ENCODE peak calls at places on chromosome 14, in eight cellular contexts. One of them, this sample, is unnamed.

GRCh38 chr14:93089501-93090269 is 26.0 kb downstream of the ITPK1 start:
- DNase-seq in upper lobe of left lung: no peak
- DNase-seq in prostate gland: no peak
- DNase-seq in HCT116: no peak
- DNase-seq in stomach: no peak
- DNase-seq in endothelial cell of umbilical vein: no peak
- DNase-seq in transverse colon: no peak
- DNase-seq in breast epithelium: no peak
- DNase-seq in this sample: no peak

GRCh38 chr14:66288511-66288910 is 197.7 kb upstream of the CCDC196 start:
- DNase-seq in prostate gland: no peak
- DNase-seq in endothelial cell of umbilical vein: no peak
- DNase-seq in upper lobe of left lung: no peak
- DNase-seq in HCT116: no peak
- DNase-seq in transverse colon: no peak
- DNase-seq in breast epithelium: no peak
- DNase-seq in stomach: no peak
- DNase-seq in this sample: no peak

GRCh38 chr14:32004300-32004699 is 72.8 kb upstream of the ARHGAP5 start:
- DNase-seq in stomach: no peak
- DNase-seq in breast epithelium: no peak
- DNase-seq in upper lobe of left lung: no peak
- DNase-seq in HCT116: peak; percentile 31
- DNase-seq in prostate gland: no peak
- DNase-seq in transverse colon: no peak
- DNase-seq in endothelial cell of umbilical vein: no peak
- DNase-seq in this sample: no peak

GRCh38 chr14:50542941-50543418 is 10.6 kb upstream of the MAP4K5 start:
- DNase-seq in transverse colon: peak; percentile 20
- DNase-seq in breast epithelium: no peak
- DNase-seq in prostate gland: peak; percentile 44
- DNase-seq in HCT116: peak; percentile 51
- DNase-seq in upper lobe of left lung: peak; percentile 60
- DNase-seq in stomach: peak; percentile 38
- DNase-seq in endothelial cell of umbilical vein: peak; percentile 68
- DNase-seq in this sample: no peak

GRCh38 chr14:84643438-84643837 is 886.5 kb upstream of the FLRT2 start:
- DNase-seq in stomach: no peak
- DNase-seq in HCT116: no peak
- DNase-seq in prostate gland: no peak
- DNase-seq in breast epithelium: no peak
- DNase-seq in endothelial cell of umbilical vein: no peak
- DNase-seq in upper lobe of left lung: no peak
- DNase-seq in transverse colon: no peak
- DNase-seq in this sample: no peak

GRCh38 chr14:53004976-53005375 is 54.1 kb upstream of the FERMT2 start:
- DNase-seq in stomach: no peak
- DNase-seq in breast epithelium: no peak
- DNase-seq in transverse colon: no peak
- DNase-seq in upper lobe of left lung: no peak
- DNase-seq in HCT116: no peak
- DNase-seq in prostate gland: no peak
- DNase-seq in endothelial cell of umbilical vein: no peak
- DNase-seq in this sample: no peak

GRCh38 chr14:54782803-54783659 is 119.6 kb downstream of the GCH1 start:
- DNase-seq in upper lobe of left lung: peak; percentile 31
- DNase-seq in endothelial cell of umbilical vein: no peak
- DNase-seq in transverse colon: peak; percentile 18
- DNase-seq in stomach: no peak
- DNase-seq in prostate gland: no peak
- DNase-seq in breast epithelium: no peak
- DNase-seq in HCT116: no peak
- DNase-seq in this sample: peak; percentile 66

GRCh38 chr14:99660794-99661193 is 15.9 kb downstream of the HHIPL1 start:
- DNase-seq in endothelial cell of umbilical vein: no peak
- DNase-seq in transverse colon: no peak
- DNase-seq in upper lobe of left lung: no peak
- DNase-seq in stomach: no peak
- DNase-seq in prostate gland: no peak
- DNase-seq in HCT116: no peak
- DNase-seq in breast epithelium: no peak
- DNase-seq in this sample: no peak

DNA sequence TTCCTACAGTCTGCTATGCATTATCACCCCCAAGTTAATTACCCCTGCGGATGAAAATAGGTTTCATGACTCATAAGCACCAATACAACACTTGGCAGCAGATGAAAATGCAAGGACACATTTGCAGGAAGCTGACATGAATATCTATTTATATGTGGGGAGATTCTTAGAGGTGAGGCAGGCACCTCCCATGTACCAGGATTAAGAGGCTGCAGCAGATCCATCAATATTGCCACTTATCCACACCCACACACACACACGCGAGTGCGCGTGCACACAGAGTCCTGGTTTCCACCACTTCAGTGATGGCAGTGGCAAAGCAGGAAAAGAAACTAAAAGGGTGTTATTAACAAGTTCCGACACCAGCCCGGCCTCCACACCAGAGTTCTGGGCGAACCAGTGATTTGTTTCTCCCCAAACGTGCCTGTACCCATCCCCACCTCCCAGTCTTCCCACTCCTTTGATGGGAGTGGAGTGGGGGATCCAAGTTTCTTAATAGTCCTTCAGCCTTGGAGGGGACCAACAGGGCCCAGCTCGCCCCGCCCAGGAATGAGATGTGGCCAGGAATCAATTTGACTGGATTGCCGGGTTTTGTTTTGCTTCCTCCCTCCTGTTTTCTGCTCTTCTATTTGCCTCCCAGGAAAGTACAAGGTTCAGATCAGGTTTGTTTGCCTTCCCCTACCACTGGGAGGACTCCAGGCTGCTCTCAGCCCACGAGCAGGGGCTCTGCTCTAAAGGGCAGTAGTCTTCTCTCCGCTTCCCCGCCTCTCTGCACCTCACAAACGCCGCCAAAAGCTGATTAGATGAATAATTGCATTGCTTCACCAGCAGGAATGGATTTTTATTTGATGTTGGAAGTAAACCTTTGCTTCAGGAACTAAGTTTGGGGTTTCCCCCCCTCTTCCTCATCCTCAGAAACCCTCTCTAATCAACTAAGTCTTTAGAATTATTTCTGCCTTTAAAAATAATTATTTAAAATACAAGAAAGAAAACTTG is 5.2 kb downstream of the IRF2BPL start:
- DNase-seq in transverse colon: peak; percentile 63
- DNase-seq in endothelial cell of umbilical vein: peak; percentile 28
- DNase-seq in breast epithelium: no peak
- DNase-seq in upper lobe of left lung: peak; percentile 57
- DNase-seq in prostate gland: peak; percentile 73
- DNase-seq in stomach: peak; percentile 76
- DNase-seq in HCT116: no peak
- DNase-seq in this sample: peak; percentile 76
- TF ChIP-seq POLR2AphosphoS5 in transverse colon: peak; percentile 61
- TF ChIP-seq POLR2AphosphoS5 in endothelial cell of umbilical vein: no peak
- TF ChIP-seq POLR2AphosphoS5 in breast epithelium: peak; percentile 49
- TF ChIP-seq POLR2AphosphoS5 in upper lobe of left lung: no peak
- TF ChIP-seq POLR2AphosphoS5 in prostate gland: peak; percentile 74
- TF ChIP-seq POLR2AphosphoS5 in stomach: peak; percentile 71
- TF ChIP-seq POLR2AphosphoS5 in HCT116: peak; percentile 52
- TF ChIP-seq POLR2AphosphoS5 in this sample: peak; percentile 44

GRCh38 chr14:35123388-35123703 is 994 bp downstream of the PRORP start:
- DNase-seq in prostate gland: no peak
- DNase-seq in upper lobe of left lung: no peak
- DNase-seq in transverse colon: no peak
- DNase-seq in endothelial cell of umbilical vein: no peak
- DNase-seq in breast epithelium: no peak
- DNase-seq in HCT116: no peak
- DNase-seq in stomach: no peak
- DNase-seq in this sample: no peak

GRCh38 chr14:35122696-35123387 is 490 bp downstream of the PRORP start:
- DNase-seq in breast epithelium: peak; percentile 53
- DNase-seq in upper lobe of left lung: peak; percentile 30
- DNase-seq in transverse colon: no peak
- DNase-seq in HCT116: no peak
- DNase-seq in stomach: no peak
- DNase-seq in endothelial cell of umbilical vein: peak; percentile 50
- DNase-seq in prostate gland: peak; percentile 21
- DNase-seq in this sample: no peak

GRCh38 chr14:35121026-35121886 is 534 bp downstream of the PPP2R3C start:
- DNase-seq in upper lobe of left lung: no peak
- DNase-seq in stomach: no peak
- DNase-seq in breast epithelium: peak; percentile 93
- DNase-seq in prostate gland: no peak
- DNase-seq in transverse colon: peak; percentile 22
- DNase-seq in endothelial cell of umbilical vein: no peak
- DNase-seq in HCT116: no peak
- DNase-seq in this sample: no peak

GRCh38 chr14:35124127-35124526 is 1.8 kb downstream of the PRORP start:
- DNase-seq in upper lobe of left lung: no peak
- DNase-seq in transverse colon: no peak
- DNase-seq in HCT116: no peak
- DNase-seq in prostate gland: no peak
- DNase-seq in endothelial cell of umbilical vein: no peak
- DNase-seq in breast epithelium: no peak
- DNase-seq in stomach: no peak
- DNase-seq in this sample: no peak

DNA sequence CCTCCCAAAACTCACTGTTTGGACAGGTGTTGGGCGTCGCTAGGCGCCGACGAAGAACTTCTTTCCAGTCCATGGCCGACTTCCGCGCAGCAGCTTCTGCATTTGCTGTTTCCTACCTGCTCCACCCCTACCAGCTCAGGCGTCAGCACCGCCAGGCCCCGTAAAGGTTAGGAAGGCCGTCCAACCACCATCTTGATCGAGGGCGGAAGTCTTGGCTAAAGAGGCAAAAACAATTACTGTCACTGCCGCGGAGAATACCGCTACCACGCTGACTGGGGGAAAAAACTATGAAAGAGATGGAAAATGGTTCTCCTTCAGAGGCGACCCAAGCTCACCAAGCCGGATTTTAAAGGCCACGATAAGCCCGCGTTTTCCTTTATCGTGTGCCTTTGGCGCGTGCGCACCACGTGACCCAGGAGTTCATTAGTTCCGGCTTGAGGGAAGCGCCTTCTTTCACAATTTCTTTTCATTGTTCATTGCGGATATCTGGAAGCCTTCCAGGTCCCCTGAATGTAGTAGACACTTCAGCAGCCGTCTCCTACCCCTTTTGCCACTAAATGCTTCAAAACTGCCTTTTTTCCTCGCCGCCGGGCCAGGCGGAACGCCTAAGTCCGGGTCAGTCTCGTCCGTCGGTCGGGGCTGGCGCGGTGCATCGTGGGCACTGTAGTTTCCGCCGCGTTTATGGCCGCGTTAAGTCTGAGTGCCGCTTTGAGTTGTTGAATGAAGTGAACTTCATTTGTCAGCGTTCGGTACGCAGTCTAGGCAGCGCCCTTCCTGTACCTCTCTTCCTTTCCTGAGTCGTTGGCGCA is at the start of the genes PPP2R3C and PRORP:
- DNase-seq in prostate gland: peak; percentile 97
- DNase-seq in upper lobe of left lung: peak; percentile 96
- DNase-seq in endothelial cell of umbilical vein: peak; percentile 95
- DNase-seq in stomach: peak; percentile 92
- DNase-seq in transverse colon: peak; percentile 93
- DNase-seq in HCT116: peak; percentile 93
- DNase-seq in breast epithelium: peak; percentile 84
- DNase-seq in this sample: peak; percentile 96
- TF ChIP-seq POLR2A in prostate gland: peak; percentile 25
- TF ChIP-seq POLR2A in upper lobe of left lung: no peak
- TF ChIP-seq POLR2A in endothelial cell of umbilical vein: no peak
- TF ChIP-seq POLR2A in stomach: no peak
- TF ChIP-seq POLR2A in transverse colon: peak; percentile 59
- TF ChIP-seq POLR2A in HCT116: peak; percentile 41
- TF ChIP-seq POLR2A in breast epithelium: no peak
- TF ChIP-seq POLR2A in this sample: peak; percentile 70

GRCh38 chr14:75150150-75150549 is 23.3 kb upstream of the NEK9 start:
- DNase-seq in upper lobe of left lung: no peak
- DNase-seq in prostate gland: no peak
- DNase-seq in HCT116: no peak
- DNase-seq in stomach: no peak
- DNase-seq in endothelial cell of umbilical vein: no peak
- DNase-seq in breast epithelium: no peak
- DNase-seq in transverse colon: no peak
- DNase-seq in this sample: no peak

GRCh38 chr14:75142494-75142893 is 15.6 kb upstream of the NEK9 start:
- DNase-seq in HCT116: no peak
- DNase-seq in upper lobe of left lung: no peak
- DNase-seq in stomach: no peak
- DNase-seq in prostate gland: no peak
- DNase-seq in breast epithelium: no peak
- DNase-seq in transverse colon: no peak
- DNase-seq in endothelial cell of umbilical vein: no peak
- DNase-seq in this sample: no peak

GRCh38 chr14:75144944-75145343 is 18.1 kb upstream of the NEK9 start:
- DNase-seq in transverse colon: peak; percentile 19
- DNase-seq in HCT116: no peak
- DNase-seq in prostate gland: no peak
- DNase-seq in stomach: no peak
- DNase-seq in upper lobe of left lung: peak; percentile 73
- DNase-seq in endothelial cell of umbilical vein: no peak
- DNase-seq in breast epithelium: no peak
- DNase-seq in this sample: no peak

GRCh38 chr14:75143761-75144527 is 17.1 kb upstream of the NEK9 start:
- DNase-seq in breast epithelium: no peak
- DNase-seq in upper lobe of left lung: no peak
- DNase-seq in endothelial cell of umbilical vein: no peak
- DNase-seq in HCT116: no peak
- DNase-seq in stomach: no peak
- DNase-seq in transverse colon: no peak
- DNase-seq in prostate gland: no peak
- DNase-seq in this sample: no peak

GRCh38 chr14:75147423-75148071 is 20.7 kb upstream of the NEK9 start:
- DNase-seq in prostate gland: peak; percentile 67
- DNase-seq in upper lobe of left lung: peak; percentile 84
- DNase-seq in endothelial cell of umbilical vein: peak; percentile 66
- DNase-seq in stomach: peak; percentile 69
- DNase-seq in HCT116: no peak
- DNase-seq in breast epithelium: peak; percentile 80
- DNase-seq in transverse colon: peak; percentile 53
- DNase-seq in this sample: peak; percentile 92
- TF ChIP-seq CTCF in prostate gland: peak; percentile 34
- TF ChIP-seq CTCF in upper lobe of left lung: peak; percentile 28
- TF ChIP-seq CTCF in endothelial cell of umbilical vein: peak; percentile 60
- TF ChIP-seq CTCF in stomach: peak; percentile 43
- TF ChIP-seq CTCF in HCT116: peak; percentile 13
- TF ChIP-seq CTCF in breast epithelium: peak; percentile 42
- TF ChIP-seq CTCF in transverse colon: peak; percentile 22
- TF ChIP-seq CTCF in this sample: no peak

DNA sequence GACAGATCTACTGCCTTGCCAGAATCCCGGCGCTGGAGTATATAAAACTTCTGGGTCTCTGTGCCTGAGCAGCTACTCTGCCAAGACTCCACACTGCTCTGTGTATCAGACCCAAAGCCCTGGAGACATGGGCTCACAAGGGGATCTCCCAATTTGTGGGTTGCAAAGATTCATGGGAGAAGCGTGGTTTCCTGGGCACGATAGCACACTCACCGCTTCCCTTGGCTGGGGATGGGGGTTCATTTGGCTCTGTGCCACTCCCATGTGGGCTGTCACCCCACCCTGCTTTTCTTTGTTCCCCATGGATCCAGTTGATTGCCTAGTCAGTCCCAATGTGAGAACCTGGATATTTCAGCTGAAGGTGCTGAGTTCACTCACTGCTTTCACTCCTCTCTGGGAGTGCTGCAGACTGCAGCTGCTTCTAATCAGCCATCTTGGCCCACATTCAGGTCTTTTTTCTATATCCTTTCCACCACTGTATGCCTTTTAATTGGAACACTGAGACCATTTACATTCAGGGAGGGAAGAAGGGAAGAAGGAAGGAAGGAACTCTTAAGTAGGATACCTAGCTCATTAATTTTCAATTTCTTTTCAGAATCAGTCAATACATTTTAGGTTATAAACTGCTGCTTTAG is 39.9 kb upstream of the PCNX4 start:
- DNase-seq in HCT116: no peak
- DNase-seq in stomach: no peak
- DNase-seq in endothelial cell of umbilical vein: no peak
- DNase-seq in upper lobe of left lung: no peak
- DNase-seq in transverse colon: no peak
- DNase-seq in breast epithelium: no peak
- DNase-seq in prostate gland: no peak
- DNase-seq in this sample: no peak
- TF ChIP-seq POLR2AphosphoS5 in HCT116: no peak
- TF ChIP-seq POLR2AphosphoS5 in stomach: no peak
- TF ChIP-seq POLR2AphosphoS5 in endothelial cell of umbilical vein: no peak
- TF ChIP-seq POLR2AphosphoS5 in upper lobe of left lung: no peak
- TF ChIP-seq POLR2AphosphoS5 in transverse colon: no peak
- TF ChIP-seq POLR2AphosphoS5 in breast epithelium: no peak
- TF ChIP-seq POLR2AphosphoS5 in prostate gland: no peak
- TF ChIP-seq POLR2AphosphoS5 in this sample: no peak